ENCODE peak calls at places on chromosomes 3 and 15, in nine cellular contexts. P is heart right ventricle, Y is GM23338, R is tibial nerve, E is astrocyte of the cerebellum, D is BJ, B is retinal pigment epithelial cell, L is astrocyte, V is stomach. C is an unnamed sample.

GRCh38 chr15:92751528-92751927 is 96.0 kb upstream of the FAM174B start:
- DNase-seq in P (no peak), Y (no peak), R (no peak), E (no peak), D (no peak), B (no peak), L (no peak), V (no peak), C (no peak)

GRCh38 chr3:129428382-129429079 is at the start of gene EFCAB12:
- DNase-seq in P (peak; percentile 96), Y (peak; percentile 99), R (peak; percentile 93), E (peak; percentile 80), D (peak; percentile 66), B (peak; percentile 59), L (peak; percentile 79), V (peak; percentile 97), C (peak; percentile 72)

GRCh38 chr3:71393093-71393492 is 190.4 kb downstream of the FOXP1 start:
- DNase-seq in P (no peak), Y (no peak), R (no peak), E (no peak), D (no peak), B (no peak), L (peak; percentile 25), V (no peak), C (no peak)

GRCh38 chr15:71275098-71275497 is 159.8 kb downstream of the THSD4 start:
- DNase-seq in P (no peak), Y (no peak), R (no peak), E (peak; percentile 70), D (peak; percentile 85), B (no peak), L (peak; percentile 80), V (no peak), C (peak; percentile 72)

GRCh38 chr3:139120336-139120971 is 75.8 kb upstream of the PRR23C start:
- DNase-seq in P (no peak), Y (no peak), R (no peak), E (peak; percentile 18), D (peak; percentile 64), B (no peak), L (peak; percentile 63), V (no peak), C (peak; percentile 81)

GRCh38 chr15:98754283-98755022 is 106.1 kb downstream of the IGF1R start:
- DNase-seq in P (no peak), Y (peak; percentile 59), R (no peak), E (no peak), D (no peak), B (no peak), L (peak; percentile 61), V (no peak), C (no peak)

GRCh38 chr15:82856397-82857170 is 47.2 kb downstream of the WHAMM start:
- DNase-seq in P (no peak), Y (no peak), R (no peak), E (no peak), D (no peak), B (no peak), L (no peak), V (peak; percentile 21), C (no peak)

GRCh38 chr15:99371180-99372103 is 120.2 kb downstream of the LRRC28 start:
- DNase-seq in P (no peak), Y (peak; percentile 25), R (no peak), E (no peak), D (no peak), B (no peak), L (peak; percentile 32), V (no peak), C (no peak)

GRCh38 chr3:197525706-197526105 is 30.1 kb downstream of the BDH1 start:
- DNase-seq in P (no peak), Y (no peak), R (no peak), E (no peak), D (no peak), B (no peak), L (peak; percentile 23), V (no peak), C (no peak)

GRCh38 chr3:8020047-8020446 is 481.6 kb upstream of the LMCD1 start:
- DNase-seq in P (no peak), Y (no peak), R (no peak), E (no peak), D (no peak), B (no peak), L (no peak), V (no peak), C (no peak)

GRCh38 chr15:52336530-52336929 is 40.9 kb upstream of the MYO5C start:
- DNase-seq in P (no peak), Y (peak; percentile 25), R (no peak), E (no peak), D (no peak), B (no peak), L (no peak), V (no peak), C (no peak)

GRCh38 chr3:168001244-168001643 is 94.5 kb downstream of the GOLIM4 start:
- DNase-seq in P (no peak), Y (no peak), R (no peak), E (no peak), D (no peak), B (no peak), L (no peak), V (no peak), C (no peak)

GRCh38 chr15:88071141-88071540 is 185.4 kb downstream of the NTRK3 start:
- DNase-seq in P (no peak), Y (no peak), R (no peak), E (no peak), D (no peak), B (no peak), L (no peak), V (no peak), C (no peak)

GRCh38 chr3:17154221-17154620 is 269.5 kb downstream of the PLCL2 start:
- DNase-seq in P (no peak), Y (no peak), R (no peak), E (no peak), D (no peak), B (no peak), L (no peak), V (no peak), C (no peak)

GRCh38 chr3:127745656-127746399 is 73.1 kb downstream of the ABTB1 start:
- DNase-seq in P (no peak), Y (no peak), R (no peak), E (no peak), D (no peak), B (no peak), L (no peak), V (no peak), C (no peak)

GRCh38 chr3:180252683-180253082 is 215.9 kb upstream of the PEX5L start:
- DNase-seq in P (no peak), Y (no peak), R (no peak), E (no peak), D (no peak), B (no peak), L (no peak), V (no peak), C (no peak)

GRCh38 chr3:13013994-13014754 is 59.1 kb downstream of the IQSEC1 start:
- DNase-seq in P (no peak), Y (no peak), R (no peak), E (no peak), D (no peak), B (no peak), L (no peak), V (no peak), C (no peak)

GRCh38 chr3:177680442-177680821 is 483.1 kb upstream of the TBL1XR1 start:
- DNase-seq in P (no peak), Y (no peak), R (no peak), E (no peak), D (no peak), B (no peak), L (peak; percentile 62), V (no peak), C (no peak)

GRCh38 chr3:12557472-12558105 is 702 bp downstream of the MKRN2 start:
- DNase-seq in P (no peak), Y (no peak), R (no peak), E (no peak), D (no peak), B (no peak), L (peak; percentile 36), V (no peak), C (no peak)

GRCh38 chr15:92327033-92327432 is 66.6 kb upstream of the ST8SIA2 start:
- DNase-seq in P (no peak), Y (no peak), R (no peak), E (no peak), D (no peak), B (no peak), L (no peak), V (no peak), C (no peak)

GRCh38 chr3:161560006-161560637 is 63.5 kb downstream of the OTOL1 start:
- DNase-seq in P (no peak), Y (peak; percentile 89), R (no peak), E (peak; percentile 42), D (no peak), B (no peak), L (peak; percentile 18), V (peak; percentile 28), C (no peak)
- TF ChIP-seq CTCF in P (peak; percentile 55), Y (peak; percentile 94), R (peak; percentile 53), E (peak; percentile 64), D (peak; percentile 67), B (peak; percentile 72), L (peak; percentile 73), V (no peak), C (peak; percentile 71)

DNA sequence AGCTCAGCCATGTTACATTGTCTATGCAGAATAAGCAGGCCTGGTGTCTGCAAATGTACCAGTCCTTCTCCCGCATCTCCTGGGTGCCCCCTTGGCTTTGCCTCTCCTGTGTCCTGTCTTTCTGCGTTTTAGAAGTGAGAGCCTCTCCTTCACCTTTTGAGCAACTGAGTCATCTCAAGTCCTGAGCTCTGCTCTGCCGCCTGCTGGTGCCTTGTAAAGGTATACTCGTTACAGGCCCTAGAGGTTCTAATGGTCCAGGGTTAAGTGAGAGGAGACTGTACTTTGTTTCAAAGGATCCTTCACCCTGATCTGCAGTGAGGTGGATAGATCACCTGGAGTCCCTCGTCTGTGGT is 12.6 kb downstream of the GHRL start:
- DNase-seq in P (no peak), Y (peak; percentile 46), R (no peak), E (no peak), D (no peak), B (no peak), L (no peak), V (no peak), C (no peak)
- H3K4me3 ChIP-seq in P (no peak overlapping the region), Y (no peak overlapping the region), R (no peak overlapping the region), E (no peak overlapping the region), D (no peak overlapping the region), B (no peak overlapping the region), L (no peak overlapping the region), V (no peak overlapping the region), C (no peak overlapping the region)

DNA sequence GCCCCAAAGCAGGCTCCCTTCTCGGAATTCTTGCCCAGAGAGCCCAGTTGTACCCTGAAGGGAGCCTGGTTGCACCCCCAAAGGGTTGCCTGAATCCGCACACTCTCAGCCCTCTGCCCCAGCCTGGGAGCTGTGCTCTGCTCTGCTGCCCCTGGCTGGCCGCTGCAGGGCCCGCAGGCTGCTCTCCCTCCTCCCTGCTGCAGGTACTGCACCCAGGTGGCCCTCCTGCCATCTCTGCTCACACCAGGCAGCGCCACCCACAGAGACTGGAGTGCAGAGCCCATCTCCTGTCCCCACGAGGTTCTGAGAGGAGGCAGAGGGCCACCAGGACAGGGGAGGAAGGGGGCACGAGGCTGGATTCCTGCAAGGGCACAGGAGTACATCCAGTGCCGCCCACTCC is 134.2 kb upstream of the NSMCE3 start:
- DNase-seq in P (no peak), Y (peak; percentile 74), R (no peak), E (no peak), D (no peak), B (no peak), L (no peak), V (no peak), C (no peak)
- TF ChIP-seq CTCF in P (no peak), Y (peak; percentile 70), R (no peak), E (no peak), D (no peak), B (peak; percentile 35), L (no peak), V (no peak), C (no peak)

GRCh38 chr3:40452057-40452456 is 5.1 kb upstream of the RPL14 start:
- DNase-seq in P (no peak), Y (no peak), R (no peak), E (no peak), D (no peak), B (no peak), L (no peak), V (no peak), C (no peak)
- H3K4me3 ChIP-seq in P (peak overlapping the region; percentile 69), Y (peak overlapping the region; percentile 59), R (peak overlapping the region; percentile 66), E (peak overlapping the region; percentile 70), D (peak overlapping the region; percentile 56), B (peak overlapping the region; percentile 92), L (peak overlapping the region; percentile 91), V (no peak overlapping the region), C (peak overlapping the region; percentile 67)

C was measured in HFF-Myc.